ENCODE peak calls at places on chromosomes 4 and X, in four cellular contexts. K is GM12878, C is IMR-90, X is K562. L is an unnamed sample. For H3K4me1, the result is how much of the 10 kb centered on the place peaks cover.

GRCh38 chr4:98619197-98619596 is 39.2 kb downstream of the TSPAN5 start:
- DNase-seq in K (no peak), C (no peak), X (no peak), L (no peak)

GRCh38 chr4:169351860-169352259 is 81.1 kb upstream of the SH3RF1 start:
- DNase-seq in K (no peak), C (peak), X (no peak), L (peak)

GRCh38 chr4:26476545-26476944 is 13.7 kb downstream of the CCKAR start:
- DNase-seq in K (no peak), C (no peak), X (no peak), L (no peak)

GRCh38 chr4:10808591-10808990 is 124.0 kb upstream of the CLNK start:
- DNase-seq in K (no peak), C (peak), X (no peak), L (no peak)

GRCh38 chrX:114127411-114128025 is 456.4 kb upstream of the HTR2C start:
- DNase-seq in K (no peak), C (no peak), X (no peak), L (no peak)

GRCh38 chr4:76640252-76640925 is 205.4 kb downstream of the SHROOM3 start:
- DNase-seq in K (no peak), C (no peak), X (no peak), L (no peak)

GRCh38 chrX:68429216-68429615 is 4.1 kb downstream of the OPHN1 start:
- DNase-seq in K (no peak), C (no peak), X (no peak), L (no peak)

GRCh38 chrX:22095306-22095705 is 63.2 kb downstream of the PHEX start:
- DNase-seq in K (no peak), C (peak), X (no peak), L (no peak)

GRCh38 chr4:183241322-183241640 is 78.8 kb downstream of the CLDN22 start:
- DNase-seq in K (no peak), C (peak), X (peak), L (peak)

GRCh38 chrX:11100281-11101035 is 10.7 kb upstream of the HCCS start:
- DNase-seq in K (no peak), C (peak), X (peak), L (peak)

GRCh38 chr4:41359069-41359769 is 102.5 kb downstream of the UCHL1 start:
- DNase-seq in K (no peak), C (no peak), X (no peak), L (no peak)

DNA sequence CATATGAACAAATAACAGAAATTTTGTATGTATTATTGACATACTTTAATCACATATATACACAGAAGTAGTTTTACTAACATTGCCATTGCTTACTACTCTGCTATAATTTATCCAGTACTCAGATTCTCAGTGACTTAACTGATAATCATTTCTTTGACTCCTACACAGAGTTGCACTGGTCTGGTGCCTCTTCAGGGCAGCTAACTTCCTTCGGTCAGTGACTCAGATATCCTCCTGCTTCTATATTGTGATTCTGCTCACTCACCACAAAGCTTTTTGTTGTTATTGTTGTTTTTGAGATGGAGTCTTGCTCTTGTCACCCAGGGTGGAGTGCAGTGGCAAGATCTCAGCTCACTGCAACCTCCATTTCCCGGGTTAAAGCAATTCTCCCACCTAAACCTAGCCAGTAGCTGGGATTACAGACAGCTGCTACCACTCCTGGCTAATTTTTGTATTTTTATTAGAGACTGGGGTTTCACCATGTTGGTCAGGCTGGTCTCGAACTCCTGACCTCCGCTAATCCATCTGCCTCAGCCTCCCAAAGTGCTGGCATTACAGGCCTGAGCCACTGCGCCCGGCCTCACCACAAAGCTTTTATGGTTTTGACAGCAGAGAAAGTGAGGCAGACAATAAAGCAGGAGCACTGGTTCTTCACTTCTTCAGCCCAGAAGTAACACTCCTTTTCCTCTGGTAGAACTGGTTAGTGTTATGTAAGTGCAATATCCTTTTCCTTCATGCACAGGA is 499.3 kb downstream of the EPHA5 start:
- DNase-seq in K (no peak), C (no peak), X (no peak), L (no peak)
- TF ChIP-seq FOS in K (no peak), C (no peak), X (no peak), L (no peak)

DNA sequence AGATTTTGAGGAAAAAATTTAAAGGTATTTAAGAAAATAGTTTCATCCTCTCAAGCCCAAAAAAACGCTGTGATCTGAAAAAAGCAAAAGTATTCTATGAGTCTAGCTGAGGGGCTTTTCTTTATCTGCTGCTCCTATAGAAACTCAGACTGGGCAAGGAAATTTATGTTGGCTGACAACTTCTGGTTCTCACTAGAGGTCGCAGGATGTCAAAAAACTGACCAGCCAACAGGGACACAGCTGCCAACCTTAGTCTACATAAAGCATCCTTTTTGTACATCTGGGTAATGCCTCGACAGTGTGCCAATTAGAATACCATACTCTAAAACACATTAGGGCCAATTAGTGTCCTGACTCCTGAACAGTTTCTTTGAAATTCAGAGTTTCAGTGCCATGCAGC is 8.8 kb upstream of the TLL1 start:
- DNase-seq in K (no peak), C (no peak), X (no peak), L (peak)
- H3K4me1 ChIP-seq in K (under half), C (under half), X (under half), L (under half)

DNA sequence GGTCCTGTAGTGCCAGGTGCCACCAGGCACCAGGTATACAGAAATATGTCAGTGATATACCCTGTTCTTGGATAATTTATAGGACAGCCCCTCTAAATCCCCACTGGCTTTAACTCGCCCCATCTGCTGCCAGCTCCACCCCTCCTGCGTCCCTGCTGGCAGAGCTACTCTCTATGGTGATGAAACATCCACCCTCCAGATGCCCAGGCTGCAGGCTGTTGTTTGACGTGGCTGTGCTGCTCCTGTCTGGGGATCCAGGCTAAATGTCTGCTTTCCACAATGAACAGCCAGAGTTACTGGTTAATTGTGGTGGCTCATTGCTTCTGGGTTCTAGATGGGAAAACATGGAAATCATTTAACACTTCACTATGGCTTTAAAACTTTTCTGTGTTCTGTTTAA is 12.9 kb downstream of the NHSL2 start:
- DNase-seq in K (no peak), C (no peak), X (no peak), L (no peak)
- TF ChIP-seq FOS in K (no peak), C (no peak), X (no peak), L (no peak)

GRCh38 chr4:113447061-113447460 is 314.5 kb downstream of the CAMK2D start:
- DNase-seq in K (no peak), C (no peak), X (no peak), L (no peak)
- H3K4me1 ChIP-seq in K (under half), C (under half), X (under half), L (under half)

DNA sequence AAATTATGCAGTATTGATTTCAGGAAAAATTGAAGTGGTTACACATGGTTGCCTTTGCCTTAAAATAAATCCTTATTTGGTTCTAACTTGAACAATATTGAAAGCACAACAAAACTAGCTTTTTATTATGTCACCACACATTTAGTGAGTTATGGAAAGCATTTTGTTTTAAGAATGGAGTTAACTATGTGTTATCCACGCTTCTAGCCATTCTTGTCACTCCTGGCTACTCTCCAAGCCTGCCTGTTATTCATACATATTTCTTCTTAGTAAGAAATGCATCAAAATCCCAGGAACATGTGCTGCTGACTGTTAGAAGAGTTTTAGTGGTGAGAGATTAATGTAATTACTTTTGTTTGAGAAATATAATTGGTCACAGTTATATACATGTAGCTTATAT is 73.9 kb downstream of the FAT4 start:
- DNase-seq in K (no peak), C (peak), X (no peak), L (peak)
- TF ChIP-seq FOS in K (no peak), C (no peak), X (no peak), L (no peak)